ENCODE peak calls at places on chromosomes 13 and 19, in seven cellular contexts. F is AG04450; N is activated CD4-positive, alpha-beta T cell treated with anti-CD3 and anti-CD28 coated beads for 48 hours; A is iris pigment epithelial cell; U is HS-27A; D is stimulated activated naive CD8-positive, alpha-beta T cell treated with anti-CD3 and anti-CD28 coated beads, Interleukin-15, Interleukin-2, amounts not matched to agents 100 U/mL and 50 U/mL, for 24 hours; Z is HFF-Myc. J is an unnamed sample.

GRCh38 chr19:46661020-46661731 is at the start of gene DACT3:
- DNase-seq in U (peak), N (peak), Z (peak), A (peak), D (peak), F (peak), J (peak)

GRCh38 chr13:107459430-107459829 is 755.9 kb downstream of the LIG4 start:
- DNase-seq in N (no peak), D (no peak), Z (no peak), F (peak), A (peak), U (no peak), J (no peak)

GRCh38 chr13:109180905-109181425 is 551.6 kb downstream of the MYO16 start:
- DNase-seq in D (no peak), F (peak), N (no peak), A (peak), Z (peak), U (peak), J (no peak)

GRCh38 chr19:572891-573825 is 762 bp downstream of the BSG start:
- DNase-seq in F (no peak), N (peak), D (peak), U (no peak), Z (no peak), A (peak), J (peak)

GRCh38 chr13:40172149-40172591 is 494.3 kb downstream of the FOXO1 start:
- DNase-seq in U (no peak), N (no peak), F (no peak), Z (no peak), D (no peak), A (no peak), J (no peak)

GRCh38 chr19:1936430-1936829 is 4.5 kb upstream of the CSNK1G2 start:
- DNase-seq in Z (no peak), F (no peak), U (no peak), A (no peak), N (no peak), D (no peak), J (no peak)

GRCh38 chr19:768424-768823 is 17.5 kb downstream of the MISP start:
- DNase-seq in U (peak), N (no peak), F (peak), D (no peak), Z (no peak), A (peak), J (no peak)

GRCh38 chr19:17829855-17830566 is 8.7 kb upstream of the INSL3 start:
- DNase-seq in N (no peak), A (peak), U (no peak), Z (no peak), D (no peak), F (no peak), J (no peak)

GRCh38 chr13:45295536-45295935 is 45.4 kb downstream of the TPT1 start:
- DNase-seq in A (peak), Z (no peak), N (no peak), F (no peak), U (no peak), D (no peak), J (no peak)

GRCh38 chr19:5994407-5995165 is 16.6 kb upstream of the RANBP3 start:
- DNase-seq in D (no peak), A (no peak), Z (no peak), U (no peak), F (no peak), N (no peak), J (no peak)

GRCh38 chr19:37936886-37937285 is 29.9 kb downstream of the SIPA1L3 start:
- DNase-seq in A (no peak), D (no peak), U (no peak), F (no peak), Z (no peak), N (no peak), J (no peak)

GRCh38 chr13:35478384-35479222 is 2.1 kb upstream of the MAB21L1 start:
- DNase-seq in A (no peak), D (no peak), N (no peak), F (no peak), Z (no peak), U (no peak), J (no peak)

GRCh38 chr19:45498411-45499195 is at the start of gene PPM1N:
- DNase-seq in D (peak), A (peak), F (no peak), N (peak), Z (no peak), U (no peak), J (no peak)

GRCh38 chr13:109746364-109746763 is 40.0 kb downstream of the IRS2 start:
- DNase-seq in U (no peak), Z (no peak), A (no peak), F (no peak), N (no peak), D (no peak), J (no peak)

GRCh38 chr19:46349311-46349993 is 2.6 kb downstream of the PPP5C start:
- DNase-seq in D (no peak), Z (no peak), A (no peak), N (no peak), F (no peak), U (no peak), J (peak)

GRCh38 chr13:72097568-72097967 is 230.6 kb upstream of the DACH1 start:
- DNase-seq in D (no peak), A (no peak), Z (no peak), F (no peak), N (no peak), U (no peak), J (no peak)

GRCh38 chr19:45508931-45509691 is 1.8 kb downstream of the VASP start:
- DNase-seq in Z (no peak), A (peak), F (no peak), N (peak), U (no peak), D (peak), J (peak)